ENCODE peak calls at places on chromosome 4, in nine cellular contexts. J, O, I, Q, Y, A, K, X and P are unnamed samples. For H3K4me1 and H3K36me3, the result is how much of the 10 kb centered on the place peaks cover.

GRCh38 chr4:79653871-79654270 is 245.8 kb upstream of the GK2 start:
- DNase-seq in J (no peak), O (no peak), I (no peak), Q (no peak), Y (no peak), A (no peak), K (no peak), X (peak), P (no peak)

GRCh38 chr4:168815373-168816345 is 194.4 kb downstream of the CBR4 start:
- DNase-seq in J (no peak), O (no peak), I (no peak), Q (peak), Y (no peak), A (no peak), K (no peak), X (peak), P (no peak)

GRCh38 chr4:152590179-152591031 is 54.5 kb upstream of the FBXW7 start:
- DNase-seq in J (no peak), O (no peak), I (no peak), Q (peak), Y (peak), A (no peak), K (no peak), X (peak), P (no peak)

GRCh38 chr4:94413085-94413685 is 38.6 kb upstream of the PDLIM5 start:
- DNase-seq in J (no peak), O (no peak), I (no peak), Q (peak), Y (no peak), A (no peak), K (no peak), X (no peak), P (no peak)

GRCh38 chr4:73396993-73397972 is 6.8 kb upstream of the ALB start:
- DNase-seq in J (no peak), O (no peak), I (no peak), Q (no peak), Y (no peak), A (no peak), K (no peak), X (no peak), P (no peak)

GRCh38 chr4:75637176-75637575 is 6.8 kb upstream of the CDKL2 start:
- DNase-seq in J (no peak), O (no peak), I (no peak), Q (peak), Y (no peak), A (no peak), K (no peak), X (no peak), P (no peak)

GRCh38 chr4:184416913-184417734 is 57.2 kb downstream of the IRF2 start:
- DNase-seq in J (no peak), O (no peak), I (no peak), Q (peak), Y (no peak), A (no peak), K (peak), X (no peak), P (no peak)

GRCh38 chr4:105990933-105991332 is 95.7 kb downstream of the NPNT start:
- DNase-seq in J (peak), O (peak), I (peak), Q (peak), Y (peak), A (peak), K (peak), X (peak), P (no peak)

GRCh38 chr4:22514001-22514400 is 1.9 kb downstream of the ADGRA3 start:
- DNase-seq in J (no peak), O (no peak), I (no peak), Q (peak), Y (no peak), A (no peak), K (no peak), X (no peak), P (no peak)

GRCh38 chr4:26568446-26568994 is 15.4 kb upstream of the TBC1D19 start:
- DNase-seq in J (no peak), O (no peak), I (no peak), Q (peak), Y (no peak), A (no peak), K (no peak), X (no peak), P (no peak)

GRCh38 chr4:109298279-109299010 is 4.0 kb downstream of the COL25A1 start:
- DNase-seq in J (no peak), O (no peak), I (peak), Q (no peak), Y (no peak), A (no peak), K (no peak), X (no peak), P (no peak)

GRCh38 chr4:150366487-150366999 is 215.4 kb upstream of the MAB21L2 start:
- DNase-seq in J (no peak), O (no peak), I (no peak), Q (no peak), Y (no peak), A (no peak), K (no peak), X (no peak), P (no peak)

GRCh38 chr4:182585321-182585720 is 331.9 kb downstream of the DCTD start:
- DNase-seq in J (no peak), O (no peak), I (no peak), Q (no peak), Y (no peak), A (no peak), K (no peak), X (no peak), P (no peak)

GRCh38 chr4:105061720-105062119 is 85.0 kb upstream of the TET2 start:
- DNase-seq in J (no peak), O (no peak), I (no peak), Q (no peak), Y (no peak), A (no peak), K (no peak), X (no peak), P (no peak)

GRCh38 chr4:168634276-168634802 is 137.5 kb downstream of the PALLD start:
- DNase-seq in J (no peak), O (peak), I (no peak), Q (peak), Y (peak), A (no peak), K (no peak), X (no peak), P (no peak)

GRCh38 chr4:6137027-6137746 is 63.2 kb downstream of the JAKMIP1 start:
- DNase-seq in J (no peak), O (no peak), I (no peak), Q (no peak), Y (no peak), A (no peak), K (no peak), X (no peak), P (no peak)

GRCh38 chr4:85489273-85489672 is 14.3 kb downstream of the ARHGAP24 start:
- DNase-seq in J (peak), O (no peak), I (no peak), Q (peak), Y (no peak), A (no peak), K (no peak), X (no peak), P (no peak)

GRCh38 chr4:182221987-182222386 is 21.2 kb upstream of the TENM3 start:
- DNase-seq in J (no peak), O (no peak), I (no peak), Q (no peak), Y (no peak), A (no peak), K (no peak), X (no peak), P (no peak)

GRCh38 chr4:141077611-141078225 is 55.6 kb downstream of the RNF150 start:
- DNase-seq in J (peak), O (no peak), I (no peak), Q (no peak), Y (no peak), A (no peak), K (no peak), X (no peak), P (no peak)

GRCh38 chr4:13700196-13701140 is 72.9 kb upstream of the BOD1L1 start:
- DNase-seq in J (no peak), O (no peak), I (no peak), Q (peak), Y (no peak), A (no peak), K (no peak), X (no peak), P (no peak)

GRCh38 chr4:54274786-54275503 is 45.9 kb downstream of the PDGFRA start:
- DNase-seq in J (no peak), O (no peak), I (no peak), Q (peak), Y (no peak), A (no peak), K (no peak), X (no peak), P (no peak)

GRCh38 chr4:108035691-108036090 is 46.0 kb downstream of the HADH start:
- DNase-seq in J (no peak), O (no peak), I (no peak), Q (no peak), Y (no peak), A (no peak), K (peak), X (no peak), P (no peak)

GRCh38 chr4:94457692-94458106 is 6.0 kb downstream of the PDLIM5 start:
- DNase-seq in J (peak), O (no peak), I (peak), Q (no peak), Y (no peak), A (no peak), K (no peak), X (no peak), P (no peak)

GRCh38 chr4:179097741-179098140 is 1655.5 kb upstream of the AGA start:
- DNase-seq in J (no peak), O (no peak), I (no peak), Q (peak), Y (no peak), A (no peak), K (no peak), X (no peak), P (peak)

GRCh38 chr4:38743866-38744265 is 38.9 kb downstream of the TLR10 start:
- DNase-seq in J (no peak), O (no peak), I (no peak), Q (no peak), Y (no peak), A (no peak), K (no peak), X (no peak), P (no peak)
- TF ChIP-seq POLR2A in J (no peak), O (no peak), I (no peak), Q (no peak), Y (no peak), A (no peak), K (no peak), X (no peak), P (no peak)

GRCh38 chr4:10104211-10104990 is 12.2 kb downstream of the WDR1 start:
- DNase-seq in J (no peak), O (no peak), I (no peak), Q (no peak), Y (no peak), A (no peak), K (no peak), X (no peak), P (no peak)
- H3K4me1 ChIP-seq in J (half or more), O (under half), I (under half), Q (half or more), Y (under half), A (half or more), K (half or more), X (under half), P (under half)

GRCh38 chr4:113013746-113014145 is 35.7 kb upstream of the ANK2 start:
- DNase-seq in J (no peak), O (no peak), I (no peak), Q (no peak), Y (no peak), A (no peak), K (no peak), X (no peak), P (no peak)
- H3K36me3 ChIP-seq in J (under half), O (under half), I (under half), Q (under half), Y (under half), A (under half), K (under half), X (under half), P (under half)

GRCh38 chr4:174283507-174284180 is at the start of the genes CEP44 and FBXO8:
- DNase-seq in J (peak), O (peak), I (peak), Q (peak), Y (peak), A (peak), K (peak), X (peak), P (peak)
- TF ChIP-seq POLR2A in J (peak), O (no peak), I (peak), Q (peak), Y (no peak), A (no peak), K (peak), X (peak), P (no peak)

DNA sequence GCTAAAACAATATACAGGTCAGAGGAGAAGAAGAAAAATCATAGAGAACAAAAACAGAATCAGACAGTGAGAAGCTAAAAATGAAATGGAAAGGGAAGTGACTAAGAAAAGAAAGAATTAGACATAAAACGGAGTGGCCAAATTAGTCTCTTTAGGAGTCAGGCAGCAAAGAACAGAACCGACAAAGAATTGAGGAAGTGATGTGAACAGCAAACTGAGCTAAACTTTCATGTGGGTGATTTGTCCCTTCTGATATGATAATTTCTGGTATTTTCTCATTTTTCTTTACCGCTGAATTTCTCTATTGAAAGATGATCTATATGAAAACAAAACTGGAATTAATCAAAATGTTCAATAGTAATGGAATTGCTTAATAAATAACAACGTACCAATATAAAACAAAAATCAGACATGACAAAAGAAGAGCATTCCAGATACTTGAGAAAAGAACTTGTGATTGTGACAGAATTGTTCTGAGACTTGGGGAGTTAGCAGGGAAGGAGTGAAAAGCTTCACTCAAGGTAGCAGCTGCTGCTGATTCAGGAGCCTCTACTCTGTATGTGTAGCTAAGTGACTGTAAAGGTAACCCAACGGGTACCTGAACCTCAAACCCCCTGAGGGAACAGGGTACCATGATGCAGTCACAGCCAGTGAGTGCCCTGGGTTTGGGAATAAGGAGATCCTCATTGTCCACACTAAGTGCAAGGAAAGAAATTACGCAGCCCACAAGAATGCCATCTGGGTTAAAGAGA is 8.8 kb downstream of the TAPT1 start:
- DNase-seq in J (no peak), O (no peak), I (no peak), Q (no peak), Y (no peak), A (no peak), K (no peak), X (no peak), P (no peak)
- H3K4me1 ChIP-seq in J (under half), O (under half), I (under half), Q (under half), Y (under half), A (under half), K (under half), X (under half), P (under half)

DNA sequence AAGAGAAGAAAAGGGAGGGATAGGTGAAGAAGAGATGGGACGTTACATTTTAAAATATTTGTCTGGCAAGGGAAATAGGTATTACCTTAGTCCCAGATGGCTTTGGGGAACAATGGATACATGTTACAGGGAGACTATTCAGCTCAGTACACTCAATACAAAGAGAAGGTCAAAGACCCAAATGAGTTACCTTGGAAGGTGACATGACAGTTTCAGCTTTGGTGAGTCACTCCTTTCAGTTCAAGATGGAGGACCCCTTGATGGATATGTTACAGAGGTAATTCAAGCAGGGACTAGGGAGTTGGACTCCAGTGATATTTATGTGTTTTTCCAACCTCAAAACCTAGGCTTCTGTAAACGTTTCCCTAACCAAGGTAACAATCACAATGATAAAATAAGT is 5.0 kb downstream of the NOA1 start:
- DNase-seq in J (no peak), O (no peak), I (no peak), Q (no peak), Y (no peak), A (no peak), K (no peak), X (no peak), P (no peak)
- H3K36me3 ChIP-seq in J (under half), O (under half), I (under half), Q (under half), Y (under half), A (half or more), K (half or more), X (under half), P (under half)

GRCh38 chr4:2536193-2537010 is at the start of gene FAM193A:
- DNase-seq in J (peak), O (peak), I (peak), Q (peak), Y (peak), A (peak), K (peak), X (peak), P (peak)
- TF ChIP-seq POLR2A in J (peak), O (peak), I (peak), Q (peak), Y (no peak), A (no peak), K (no peak), X (peak), P (no peak)

GRCh38 chr4:82436130-82436529 is 5.7 kb downstream of the ENOPH1 start:
- DNase-seq in J (no peak), O (no peak), I (no peak), Q (no peak), Y (no peak), A (no peak), K (no peak), X (no peak), P (no peak)
- H3K4me1 ChIP-seq in J (under half), O (under half), I (under half), Q (under half), Y (under half), A (under half), K (under half), X (under half), P (under half)

DNA sequence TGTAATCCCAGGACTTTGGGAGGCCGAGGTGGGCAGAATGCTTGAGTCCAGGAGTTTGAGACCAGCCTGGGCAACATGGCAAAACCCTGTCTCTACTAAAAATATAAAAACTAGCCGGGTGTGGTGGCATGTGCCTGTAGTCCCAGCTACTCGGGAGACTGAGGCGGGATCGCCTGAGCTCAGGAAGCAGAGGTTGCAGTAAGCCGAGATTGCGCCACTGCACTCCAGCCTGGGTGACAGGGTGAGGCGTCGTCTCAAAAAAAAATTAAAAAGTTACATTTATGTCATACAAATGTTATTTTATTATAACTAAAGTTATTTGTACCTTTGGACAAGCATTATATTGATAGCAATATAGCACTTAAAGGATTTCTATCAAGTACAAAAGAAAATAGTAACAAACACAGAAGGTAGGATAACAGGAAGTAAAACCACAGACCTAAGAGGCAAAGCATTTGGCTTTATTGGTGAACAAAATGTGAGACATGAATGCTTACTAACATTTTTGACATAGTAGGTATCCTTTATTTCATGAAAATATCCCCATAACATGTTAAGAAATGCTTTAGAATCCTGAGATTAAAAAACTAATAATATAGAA is 51.5 kb downstream of the TMEM165 start:
- DNase-seq in J (no peak), O (no peak), I (no peak), Q (no peak), Y (no peak), A (no peak), K (no peak), X (no peak), P (no peak)
- H3K36me3 ChIP-seq in J (under half), O (under half), I (under half), Q (under half), Y (under half), A (half or more), K (under half), X (under half), P (under half)